ENCODE peak calls at places on chromosomes 13 and 19, in ten cellular contexts. One of them, this sample, is unnamed.
A peak's percentile ranks its signal among the peaks of the same experiment; 100 is the strongest.

GRCh38 chr19:43759515-43759914 is 4.8 kb upstream of the SMG9 start:
- DNase-seq in stimulated activated CD4-positive, alpha-beta T cell treated with anti-CD3 and anti-CD28 coated beads, Interleukin-4, amount 100 ng/mL, for 1 hour: no peak
- DNase-seq in AG04450: no peak
- DNase-seq in HEK293T: no peak
- DNase-seq in mammary epithelial cell: peak; percentile 99
- DNase-seq in NCI-H774: no peak
- DNase-seq in NCI-H187 treated with DMSO at 0.1 percent for 48 hours: no peak
- DNase-seq in head of caudate nucleus: no peak
- DNase-seq in nephron progenitor cell: no peak
- DNase-seq in IMR-90: peak; percentile 55
- DNase-seq in this sample: no peak

GRCh38 chr19:14979498-14980255 is at the start of gene SLC1A6:
- DNase-seq in stimulated activated CD4-positive, alpha-beta T cell treated with anti-CD3 and anti-CD28 coated beads, Interleukin-4, amount 100 ng/mL, for 1 hour: no peak
- DNase-seq in AG04450: no peak
- DNase-seq in HEK293T: peak; percentile 26
- DNase-seq in mammary epithelial cell: peak; percentile 21
- DNase-seq in NCI-H774: no peak
- DNase-seq in NCI-H187 treated with DMSO at 0.1 percent for 48 hours: no peak
- DNase-seq in head of caudate nucleus: no peak
- DNase-seq in nephron progenitor cell: peak; percentile 78
- DNase-seq in IMR-90: no peak
- DNase-seq in this sample: peak; percentile 46

GRCh38 chr13:44815507-44816074 is 173.7 kb downstream of the NUFIP1 start:
- DNase-seq in stimulated activated CD4-positive, alpha-beta T cell treated with anti-CD3 and anti-CD28 coated beads, Interleukin-4, amount 100 ng/mL, for 1 hour: peak; percentile 14
- DNase-seq in AG04450: peak; percentile 92
- DNase-seq in HEK293T: no peak
- DNase-seq in mammary epithelial cell: peak; percentile 92
- DNase-seq in NCI-H774: no peak
- DNase-seq in NCI-H187 treated with DMSO at 0.1 percent for 48 hours: no peak
- DNase-seq in head of caudate nucleus: peak; percentile 70
- DNase-seq in nephron progenitor cell: no peak
- DNase-seq in IMR-90: peak; percentile 98
- DNase-seq in this sample: no peak

GRCh38 chr13:104024416-104025170 is 958.4 kb upstream of the SLC10A2 start:
- DNase-seq in stimulated activated CD4-positive, alpha-beta T cell treated with anti-CD3 and anti-CD28 coated beads, Interleukin-4, amount 100 ng/mL, for 1 hour: no peak
- DNase-seq in AG04450: no peak
- DNase-seq in HEK293T: no peak
- DNase-seq in mammary epithelial cell: peak; percentile 13
- DNase-seq in NCI-H774: no peak
- DNase-seq in NCI-H187 treated with DMSO at 0.1 percent for 48 hours: no peak
- DNase-seq in head of caudate nucleus: no peak
- DNase-seq in nephron progenitor cell: no peak
- DNase-seq in IMR-90: peak; percentile 40
- DNase-seq in this sample: no peak

GRCh38 chr19:55600336-55601028 is 394 bp downstream of the ZNF524 start:
- DNase-seq in stimulated activated CD4-positive, alpha-beta T cell treated with anti-CD3 and anti-CD28 coated beads, Interleukin-4, amount 100 ng/mL, for 1 hour: peak; percentile 70
- DNase-seq in AG04450: no peak
- DNase-seq in HEK293T: no peak
- DNase-seq in mammary epithelial cell: peak; percentile 16
- DNase-seq in NCI-H774: peak; percentile 89
- DNase-seq in NCI-H187 treated with DMSO at 0.1 percent for 48 hours: no peak
- DNase-seq in head of caudate nucleus: peak; percentile 70
- DNase-seq in nephron progenitor cell: no peak
- DNase-seq in IMR-90: peak; percentile 54
- DNase-seq in this sample: no peak

GRCh38 chr19:15425321-15425950 is 6.6 kb upstream of the AKAP8L start:
- DNase-seq in stimulated activated CD4-positive, alpha-beta T cell treated with anti-CD3 and anti-CD28 coated beads, Interleukin-4, amount 100 ng/mL, for 1 hour: no peak
- DNase-seq in AG04450: no peak
- DNase-seq in HEK293T: no peak
- DNase-seq in mammary epithelial cell: no peak
- DNase-seq in NCI-H774: no peak
- DNase-seq in NCI-H187 treated with DMSO at 0.1 percent for 48 hours: no peak
- DNase-seq in head of caudate nucleus: no peak
- DNase-seq in nephron progenitor cell: no peak
- DNase-seq in IMR-90: no peak
- DNase-seq in this sample: peak; percentile 38

GRCh38 chr19:49643466-49643865 is 1.5 kb downstream of the SCAF1 start:
- DNase-seq in stimulated activated CD4-positive, alpha-beta T cell treated with anti-CD3 and anti-CD28 coated beads, Interleukin-4, amount 100 ng/mL, for 1 hour: no peak
- DNase-seq in AG04450: no peak
- DNase-seq in HEK293T: no peak
- DNase-seq in mammary epithelial cell: no peak
- DNase-seq in NCI-H774: no peak
- DNase-seq in NCI-H187 treated with DMSO at 0.1 percent for 48 hours: no peak
- DNase-seq in head of caudate nucleus: no peak
- DNase-seq in nephron progenitor cell: no peak
- DNase-seq in IMR-90: no peak
- DNase-seq in this sample: no peak

GRCh38 chr19:1027953-1028902 is 1.8 kb downstream of the CNN2 start:
- DNase-seq in stimulated activated CD4-positive, alpha-beta T cell treated with anti-CD3 and anti-CD28 coated beads, Interleukin-4, amount 100 ng/mL, for 1 hour: peak; percentile 48
- DNase-seq in AG04450: peak; percentile 93
- DNase-seq in HEK293T: no peak
- DNase-seq in mammary epithelial cell: peak; percentile 79
- DNase-seq in NCI-H774: peak; percentile 35
- DNase-seq in NCI-H187 treated with DMSO at 0.1 percent for 48 hours: no peak
- DNase-seq in head of caudate nucleus: no peak
- DNase-seq in nephron progenitor cell: peak; percentile 79
- DNase-seq in IMR-90: peak; percentile 95
- DNase-seq in this sample: peak; percentile 64